ENCODE peak calls at places on chromosome 18, in nine cellular contexts. Q, U, H, V, O, P, B, K and N are unnamed samples.
A peak's percentile ranks its signal among the peaks of the same experiment; 100 is the strongest.

GRCh38 chr18:61575419-61575818 is 242.2 kb downstream of the CDH20 start:
- DNase-seq in Q (no peak), U (no peak), H (no peak), V (no peak), O (no peak), P (no peak), B (no peak), K (no peak), N (no peak)

GRCh38 chr18:33960393-33960792 is 264.3 kb downstream of the NOL4 start:
- DNase-seq in Q (no peak), U (no peak), H (no peak), V (no peak), O (no peak), P (no peak), B (no peak), K (no peak), N (no peak)

GRCh38 chr18:77622009-77622692 is 372.5 kb downstream of the GALR1 start:
- DNase-seq in Q (no peak), U (no peak), H (no peak), V (no peak), O (no peak), P (no peak), B (no peak), K (no peak), N (no peak)

GRCh38 chr18:42028232-42028832 is 73.3 kb downstream of the PIK3C3 start:
- DNase-seq in Q (peak; percentile 18), U (peak; percentile 37), H (no peak), V (peak; percentile 4), O (peak; percentile 58), P (no peak), B (no peak), K (no peak), N (peak; percentile 26)

GRCh38 chr18:68724021-68724420 is 9.1 kb upstream of the TMX3 start:
- DNase-seq in Q (no peak), U (no peak), H (no peak), V (no peak), O (no peak), P (no peak), B (no peak), K (no peak), N (no peak)

GRCh38 chr18:23943903-23944624 is 70.5 kb upstream of the TTC39C start:
- DNase-seq in Q (no peak), U (no peak), H (no peak), V (no peak), O (no peak), P (no peak), B (no peak), K (no peak), N (no peak)

GRCh38 chr18:55477537-55478300 is 110.3 kb downstream of the TCF4 start:
- DNase-seq in Q (no peak), U (no peak), H (no peak), V (no peak), O (peak; percentile 72), P (peak; percentile 1), B (no peak), K (no peak), N (no peak)

GRCh38 chr18:46601338-46601908 is 55.6 kb downstream of the LOXHD1 start:
- DNase-seq in Q (no peak), U (no peak), H (no peak), V (no peak), O (no peak), P (no peak), B (no peak), K (no peak), N (no peak)

GRCh38 chr18:9701604-9702324 is 6.3 kb upstream of the RAB31 start:
- DNase-seq in Q (no peak), U (no peak), H (no peak), V (no peak), O (no peak), P (no peak), B (no peak), K (no peak), N (no peak)

GRCh38 chr18:38445485-38446145 is 880.0 kb upstream of the CELF4 start:
- DNase-seq in Q (no peak), U (no peak), H (no peak), V (no peak), O (no peak), P (no peak), B (no peak), K (no peak), N (no peak)

GRCh38 chr18:73785276-73785675 is 362.4 kb downstream of the FBXO15 start:
- DNase-seq in Q (no peak), U (no peak), H (no peak), V (no peak), O (no peak), P (no peak), B (no peak), K (no peak), N (no peak)

GRCh38 chr18:34977787-34978532 is 63.3 kb upstream of the MAPRE2 start:
- DNase-seq in Q (peak; percentile 49), U (peak; percentile 39), H (no peak), V (no peak), O (peak; percentile 63), P (peak; percentile 21), B (peak; percentile 55), K (peak; percentile 13), N (peak; percentile 41)

GRCh38 chr18:41457730-41458129 is 497.3 kb upstream of the PIK3C3 start:
- DNase-seq in Q (no peak), U (peak; percentile 22), H (no peak), V (no peak), O (no peak), P (no peak), B (no peak), K (no peak), N (no peak)